ENCODE peak calls at places on chromosomes 16 and 17, in five cellular contexts. B, S, A, G and Z are unnamed samples.

GRCh38 chr16:19595043-19595767 is 39.7 kb downstream of the VPS35L start:
- DNase-seq in B (peak), G (peak), S (peak), A (peak), Z (peak)

GRCh38 chr17:41909088-41909487 is 9.7 kb downstream of the ACLY start:
- DNase-seq in A (no peak), S (no peak), G (no peak), B (no peak), Z (no peak)

GRCh38 chr16:74232831-74233465 is 63.7 kb upstream of the PSMD7 start:
- DNase-seq in B (no peak), G (no peak), S (no peak), A (no peak), Z (no peak)

GRCh38 chr17:19454074-19454473 is 43.0 kb downstream of the RNF112 start:
- DNase-seq in S (no peak), B (no peak), A (no peak), G (no peak), Z (no peak)

GRCh38 chr16:78444-79145 is 570 bp downstream of the MPG start:
- DNase-seq in S (no peak), A (peak), B (no peak), G (peak), Z (peak)

GRCh38 chr16:85270365-85270764 is 158.1 kb upstream of the CIBAR2 start:
- DNase-seq in S (peak), G (no peak), B (no peak), A (no peak), Z (no peak)

GRCh38 chr16:51898872-51899271 is 648.1 kb downstream of the TOX3 start:
- DNase-seq in A (peak), G (no peak), S (no peak), B (no peak), Z (no peak)

GRCh38 chr16:4152267-4152666 is 36.0 kb upstream of the ADCY9 start:
- DNase-seq in A (no peak), S (no peak), G (no peak), B (no peak), Z (no peak)

GRCh38 chr17:68035523-68036303 is at the start of gene KPNA2:
- DNase-seq in S (peak), A (peak), G (peak), B (peak), Z (peak)

GRCh38 chr17:6498356-6498755 is 54.1 kb downstream of the PIMREG start:
- DNase-seq in S (no peak), A (no peak), G (no peak), B (no peak), Z (no peak)

GRCh38 chr17:27157898-27158297 is 136.0 kb upstream of the WSB1 start:
- DNase-seq in G (no peak), S (no peak), A (no peak), B (no peak), Z (no peak)

GRCh38 chr17:35127751-35128514 is 6.5 kb downstream of the FNDC8 start:
- DNase-seq in G (no peak), A (peak), B (no peak), S (no peak), Z (no peak)

GRCh38 chr17:65418622-65419021 is 142.8 kb downstream of the AXIN2 start:
- DNase-seq in G (no peak), B (no peak), A (no peak), S (no peak), Z (no peak)

GRCh38 chr17:14922421-14922820 is 342.7 kb downstream of the PMP22 start:
- DNase-seq in A (no peak), G (no peak), S (no peak), B (no peak), Z (no peak)

GRCh38 chr16:84933774-84934571 is 77.4 kb downstream of the ZDHHC7 start:
- DNase-seq in S (peak), B (no peak), G (no peak), A (peak), Z (no peak)

GRCh38 chr17:4998666-4999428 is 1.1 kb downstream of the KIF1C start:
- DNase-seq in A (no peak), S (no peak), G (no peak), B (no peak), Z (no peak)

GRCh38 chr16:17467923-17468540 is 2.7 kb downstream of the XYLT1 start:
- DNase-seq in S (peak), B (peak), A (peak), G (no peak), Z (no peak)

GRCh38 chr16:69326172-69326873 is 4.1 kb downstream of the PDF start:
- DNase-seq in B (no peak), A (no peak), S (no peak), G (no peak), Z (no peak)

GRCh38 chr17:37131064-37131463 is 182.3 kb downstream of the AATF start:
- DNase-seq in G (no peak), S (no peak), B (no peak), A (peak), Z (no peak)

GRCh38 chr16:67028167-67028554 is 788 bp upstream of the CBFB start:
- DNase-seq in B (no peak), S (peak), G (no peak), A (no peak), Z (no peak)

GRCh38 chr17:17757391-17757791 is 76.1 kb downstream of the RAI1 start:
- DNase-seq in S (no peak), A (no peak), G (no peak), B (no peak), Z (no peak)

GRCh38 chr17:76390003-76390421 is 5.6 kb downstream of the SPHK1 start:
- DNase-seq in A (peak), B (no peak), G (no peak), S (peak), Z (no peak)

GRCh38 chr16:83771306-83771942 is 36.4 kb upstream of the HSBP1 start:
- DNase-seq in G (peak), S (peak), B (no peak), A (no peak), Z (no peak)

GRCh38 chr17:78935419-78936323 is 10.5 kb upstream of the TIMP2 start:
- DNase-seq in A (peak), B (peak), G (peak), S (peak), Z (peak)

DNA sequence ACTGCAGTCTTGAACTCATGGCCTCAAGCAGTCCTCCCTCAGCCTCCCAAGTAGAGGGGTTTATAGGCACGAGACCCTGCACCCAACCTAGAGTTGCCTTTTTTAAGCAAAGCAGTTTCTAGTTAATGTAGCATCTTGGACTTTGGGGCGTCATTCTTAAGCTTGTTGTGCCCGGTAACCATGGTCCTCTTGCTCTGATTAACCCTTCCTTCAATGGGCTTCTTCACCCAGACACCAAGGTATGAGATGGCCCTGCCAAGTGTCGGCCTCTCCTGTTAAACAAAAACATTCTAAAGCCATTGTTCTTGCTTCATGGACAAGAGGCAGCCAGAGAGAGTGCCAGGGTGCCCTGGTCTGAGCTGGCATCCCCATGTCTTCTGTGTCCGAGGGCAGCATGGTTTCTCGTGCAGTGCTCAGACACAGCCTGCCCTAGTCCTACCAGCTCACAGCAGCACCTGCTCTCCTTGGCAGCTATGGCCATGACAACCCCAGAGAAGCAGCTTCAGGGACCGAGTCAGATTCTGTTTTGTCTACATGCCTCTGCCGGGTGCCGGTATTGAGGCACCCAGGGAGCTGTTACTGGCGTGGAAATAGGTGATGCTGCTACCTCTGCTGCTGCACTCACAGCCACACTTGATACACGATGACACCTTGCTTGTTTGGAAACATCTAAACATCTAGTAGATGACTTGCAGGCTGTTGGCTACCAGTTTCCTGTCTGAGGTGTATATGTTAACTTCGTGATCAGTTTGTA is 3.3 kb downstream of the RPL13 start:
- DNase-seq in B (no peak), G (no peak), A (no peak), S (no peak), Z (no peak)
- TF ChIP-seq POLR2A in B (no peak), G (no peak), A (no peak), S (no peak), Z (no peak)

DNA sequence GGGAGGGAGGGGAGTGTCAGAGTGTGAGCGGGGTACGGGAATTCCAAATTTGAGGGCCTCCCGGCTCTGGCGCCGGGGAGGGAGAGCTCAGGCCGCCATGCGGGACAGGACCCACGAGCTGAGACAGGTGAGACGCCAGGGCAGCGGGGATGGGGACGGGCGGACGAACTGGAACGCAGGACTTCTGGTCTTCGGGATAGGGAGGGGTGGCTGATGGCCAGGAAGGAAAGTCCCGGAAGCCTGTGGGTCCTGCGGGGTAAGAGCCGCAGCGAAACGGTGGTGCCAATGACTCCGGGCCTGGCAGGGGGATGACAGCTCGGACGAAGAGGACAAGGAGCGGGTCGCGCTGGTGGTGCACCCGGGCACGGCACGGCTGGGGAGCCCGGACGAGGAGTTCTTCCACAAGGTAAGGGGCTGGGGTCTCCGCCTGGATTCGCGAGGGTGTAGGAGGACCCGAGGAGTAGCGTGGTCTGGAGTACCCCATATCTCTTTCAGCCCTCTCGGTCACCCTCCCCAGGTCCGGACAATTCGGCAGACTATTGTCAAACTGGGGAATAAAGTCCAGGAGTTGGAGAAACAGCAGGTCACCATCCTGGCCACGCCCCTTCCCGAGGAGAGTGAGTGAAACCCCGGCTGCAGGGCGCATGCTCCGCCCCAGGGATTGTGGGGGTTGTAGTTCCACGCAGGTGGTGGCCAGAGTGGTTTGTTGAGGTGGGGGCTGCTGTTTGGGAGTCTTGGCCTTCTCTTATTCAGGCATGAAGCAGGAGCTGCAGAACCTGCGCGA is 543 bp downstream of the STX4 start:
- DNase-seq in S (peak), B (peak), G (peak), A (peak), Z (peak)
- TF ChIP-seq POLR2A in S (no peak), B (no peak), G (peak), A (peak), Z (peak)

DNA sequence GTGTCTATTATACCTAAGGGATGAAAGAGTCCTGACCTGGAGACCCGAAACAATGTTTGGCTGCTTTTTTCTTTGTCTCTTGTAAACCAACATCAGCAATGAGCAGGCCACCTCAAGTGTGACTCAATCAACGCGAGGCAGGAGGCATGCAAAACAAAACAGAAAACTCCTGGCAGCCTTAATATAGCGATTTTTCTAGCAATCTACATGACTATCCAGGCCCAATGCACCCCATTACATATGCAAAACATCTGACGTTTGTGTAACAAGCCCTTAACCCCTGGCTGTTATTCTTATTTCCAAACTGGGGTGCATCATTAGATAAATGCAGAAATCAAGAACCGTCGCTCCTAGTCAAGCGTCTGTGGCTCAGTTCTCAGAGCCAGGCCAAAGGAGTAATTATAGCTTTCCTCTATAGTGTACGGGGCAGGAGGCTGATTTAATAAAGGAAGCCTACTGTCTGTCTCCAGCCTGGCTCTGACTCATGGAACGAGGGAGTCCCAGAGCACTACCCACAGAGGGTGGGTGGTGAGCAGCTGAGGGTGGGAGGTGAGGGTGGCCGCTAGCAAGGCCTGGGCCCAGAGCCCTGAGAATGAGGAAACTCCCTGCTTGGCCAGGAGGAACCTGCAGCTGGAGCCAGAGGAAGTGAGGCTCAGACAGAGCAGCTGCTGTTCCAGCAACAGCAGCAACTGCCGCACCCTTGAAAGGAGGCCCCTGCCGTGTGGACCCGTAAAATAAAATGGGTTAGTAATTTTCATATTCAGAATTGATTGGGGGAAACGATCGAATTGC is 43.9 kb downstream of the CHD9 start:
- DNase-seq in A (peak), G (peak), B (peak), S (peak), Z (peak)
- TF ChIP-seq POLR2A in A (peak), G (peak), B (peak), S (no peak), Z (no peak)

GRCh38 chr17:81534157-81535006 is 6.2 kb downstream of the FSCN2 start:
- DNase-seq in B (no peak), S (no peak), A (no peak), G (no peak), Z (no peak)
- TF ChIP-seq POLR2A in B (no peak), S (no peak), A (peak), G (no peak), Z (no peak)

GRCh38 chr16:11612110-11612981 is 25.6 kb upstream of the LITAF start:
- DNase-seq in B (peak), S (peak), A (no peak), G (no peak), Z (no peak)
- TF ChIP-seq POLR2A in B (no peak), S (no peak), A (no peak), G (no peak), Z (no peak)

GRCh38 chr17:50691550-50692447 is 15.9 kb downstream of the ANKRD40 start:
- DNase-seq in B (peak), G (no peak), S (no peak), A (no peak), Z (no peak)
- TF ChIP-seq POLR2A in B (no peak), G (no peak), S (no peak), A (no peak), Z (no peak)

GRCh38 chr17:83080641-83081560 is 1.5 kb downstream of the METRNL start:
- DNase-seq in G (no peak), S (no peak), A (peak), B (no peak), Z (no peak)

GRCh38 chr17:83082899-83083367 is 3.5 kb downstream of the METRNL start:
- DNase-seq in G (no peak), B (no peak), S (no peak), A (no peak), Z (no peak)

GRCh38 chr17:83079766-83080616 is 582 bp downstream of the METRNL start:
- DNase-seq in B (no peak), G (no peak), A (no peak), S (no peak), Z (no peak)

GRCh38 chr17:83082435-83082834 is 3.0 kb downstream of the METRNL start:
- DNase-seq in B (no peak), G (no peak), S (no peak), A (no peak), Z (no peak)

DNA sequence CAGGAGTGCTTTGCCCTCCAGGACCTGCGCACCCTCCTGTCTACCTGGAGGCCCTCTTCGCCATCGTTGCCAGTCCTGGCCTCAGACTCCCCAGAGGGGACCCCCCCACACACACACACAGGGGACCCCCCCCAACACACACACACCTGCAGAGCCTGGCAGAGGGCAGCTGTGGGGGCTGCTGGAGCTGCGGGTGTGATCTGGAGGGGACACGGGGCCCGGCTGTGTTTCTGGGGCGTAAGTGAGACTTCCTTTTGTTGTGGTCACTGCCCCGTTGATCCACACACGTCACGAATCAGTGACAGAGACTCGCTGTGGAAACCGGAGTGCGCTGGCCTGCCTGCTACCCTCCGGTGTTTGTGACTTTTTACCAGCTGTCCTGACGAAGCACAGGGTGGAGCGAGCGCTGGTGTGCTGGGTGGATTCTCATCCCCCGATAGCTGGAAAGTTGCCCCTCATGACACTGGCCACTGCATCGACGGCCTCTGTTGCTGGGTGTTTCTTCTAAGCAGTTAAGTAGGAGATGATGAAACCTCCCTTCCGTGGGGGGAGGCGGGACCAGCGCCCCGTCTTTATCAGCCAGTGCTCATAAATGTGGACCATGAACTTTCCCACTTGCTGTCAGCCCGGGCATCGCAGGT is 2.3 kb downstream of the METRNL start:
- DNase-seq in G (no peak), B (no peak), A (peak), S (peak), Z (no peak)
- TF ChIP-seq POLR2A in G (no peak), B (no peak), A (no peak), S (no peak), Z (no peak)

GRCh38 chr16:68223072-68223471 is 12.9 kb downstream of the ESRP2 start:
- DNase-seq in A (no peak), G (no peak), S (no peak), B (no peak), Z (no peak)

GRCh38 chr16:68214726-68215125 is 21.2 kb downstream of the ESRP2 start:
- DNase-seq in S (no peak), G (no peak), A (no peak), B (no peak), Z (no peak)

GRCh38 chr16:68215302-68215701 is 20.6 kb downstream of the ESRP2 start:
- DNase-seq in G (no peak), A (no peak), S (no peak), B (no peak), Z (no peak)

GRCh38 chr16:68216240-68216639 is 19.7 kb downstream of the ESRP2 start:
- DNase-seq in S (no peak), A (no peak), G (peak), B (no peak), Z (no peak)

DNA sequence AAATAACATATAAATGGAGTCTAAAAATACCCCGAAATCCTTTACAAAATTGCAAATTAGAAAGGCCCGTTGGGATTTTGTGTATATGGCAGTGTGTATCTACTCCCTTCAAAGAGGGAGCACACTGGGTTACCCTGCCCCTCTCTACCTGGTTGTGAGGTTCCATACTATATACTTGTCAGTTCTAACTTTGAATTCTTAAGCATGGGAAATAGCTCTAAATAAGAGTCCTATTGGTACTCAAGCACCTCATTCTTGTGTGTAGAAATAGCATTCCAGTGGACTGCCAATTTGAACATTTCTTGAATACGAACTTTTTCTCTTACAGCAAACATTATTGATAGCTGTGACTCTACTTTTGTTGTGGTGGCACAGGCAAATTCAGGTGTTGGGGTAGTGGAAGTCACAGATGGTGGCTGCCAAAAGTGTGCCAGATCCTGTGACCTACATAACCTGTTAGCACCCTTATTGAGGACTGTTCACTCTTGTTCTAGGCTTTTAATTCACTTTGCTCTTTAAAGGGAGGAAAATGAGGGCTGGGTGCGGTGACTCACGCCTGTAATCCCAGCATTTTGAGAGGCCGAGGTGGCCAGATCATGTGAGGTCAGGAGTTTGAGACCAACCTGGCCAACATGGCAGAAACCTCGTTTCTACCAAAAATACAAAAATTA is 16.1 kb downstream of the ESRP2 start:
- DNase-seq in B (no peak), S (no peak), A (no peak), G (no peak), Z (no peak)
- TF ChIP-seq POLR2A in B (no peak), S (no peak), A (no peak), G (no peak), Z (no peak)